ENCODE peak calls at places on chromosomes 2 and 18, in six cellular contexts. One of them, this sample, is unnamed.

GRCh38 chr2:201777869-201778268 is 2.9 kb downstream of the ALS2 start:
- DNase-seq in right lobe of liver: no peak
- DNase-seq in ovary: no peak
- DNase-seq in cardiac muscle cell: no peak
- DNase-seq in pancreas: no peak
- DNase-seq in colonic mucosa: no peak
- DNase-seq in this sample: no peak

GRCh38 chr2:240400319-240401161 is 34.9 kb upstream of the GPC1 start:
- DNase-seq in right lobe of liver: peak
- DNase-seq in ovary: no peak
- DNase-seq in cardiac muscle cell: no peak
- DNase-seq in pancreas: no peak
- DNase-seq in colonic mucosa: no peak
- DNase-seq in this sample: peak

GRCh38 chr2:109711230-109712125 is 82.6 kb upstream of the RGPD5 start:
- DNase-seq in right lobe of liver: no peak
- DNase-seq in ovary: no peak
- DNase-seq in cardiac muscle cell: peak
- DNase-seq in pancreas: no peak
- DNase-seq in colonic mucosa: no peak
- DNase-seq in this sample: no peak

GRCh38 chr2:119008108-119008507 is 66.1 kb downstream of the MARCO start:
- DNase-seq in right lobe of liver: no peak
- DNase-seq in ovary: no peak
- DNase-seq in cardiac muscle cell: no peak
- DNase-seq in pancreas: no peak
- DNase-seq in colonic mucosa: no peak
- DNase-seq in this sample: no peak

GRCh38 chr2:161223139-161223732 is 63.0 kb downstream of the TANK start:
- DNase-seq in right lobe of liver: no peak
- DNase-seq in ovary: no peak
- DNase-seq in cardiac muscle cell: peak
- DNase-seq in pancreas: no peak
- DNase-seq in colonic mucosa: no peak
- DNase-seq in this sample: no peak

GRCh38 chr2:63425606-63426005 is 162.7 kb downstream of the WDPCP start:
- DNase-seq in right lobe of liver: no peak
- DNase-seq in ovary: no peak
- DNase-seq in cardiac muscle cell: no peak
- DNase-seq in pancreas: no peak
- DNase-seq in colonic mucosa: no peak
- DNase-seq in this sample: no peak

GRCh38 chr2:29309090-29310054 is 194.2 kb downstream of the CLIP4 start:
- DNase-seq in right lobe of liver: no peak
- DNase-seq in ovary: no peak
- DNase-seq in cardiac muscle cell: peak
- DNase-seq in pancreas: peak
- DNase-seq in colonic mucosa: peak
- DNase-seq in this sample: no peak

GRCh38 chr2:225207471-225207870 is 165.2 kb upstream of the DOCK10 start:
- DNase-seq in right lobe of liver: no peak
- DNase-seq in ovary: no peak
- DNase-seq in cardiac muscle cell: no peak
- DNase-seq in pancreas: no peak
- DNase-seq in colonic mucosa: no peak
- DNase-seq in this sample: no peak

GRCh38 chr2:158726906-158727592 is 68.1 kb upstream of the DAPL1 start:
- DNase-seq in right lobe of liver: no peak
- DNase-seq in ovary: no peak
- DNase-seq in cardiac muscle cell: no peak
- DNase-seq in pancreas: no peak
- DNase-seq in colonic mucosa: no peak
- DNase-seq in this sample: no peak

GRCh38 chr2:106053116-106053515 is 141.0 kb downstream of the UXS1 start:
- DNase-seq in right lobe of liver: no peak
- DNase-seq in ovary: no peak
- DNase-seq in cardiac muscle cell: no peak
- DNase-seq in pancreas: no peak
- DNase-seq in colonic mucosa: no peak
- DNase-seq in this sample: no peak

GRCh38 chr2:131035826-131036231 is 57.4 kb downstream of the FAM168B start:
- DNase-seq in right lobe of liver: no peak
- DNase-seq in ovary: no peak
- DNase-seq in cardiac muscle cell: peak
- DNase-seq in pancreas: no peak
- DNase-seq in colonic mucosa: no peak
- DNase-seq in this sample: no peak

DNA sequence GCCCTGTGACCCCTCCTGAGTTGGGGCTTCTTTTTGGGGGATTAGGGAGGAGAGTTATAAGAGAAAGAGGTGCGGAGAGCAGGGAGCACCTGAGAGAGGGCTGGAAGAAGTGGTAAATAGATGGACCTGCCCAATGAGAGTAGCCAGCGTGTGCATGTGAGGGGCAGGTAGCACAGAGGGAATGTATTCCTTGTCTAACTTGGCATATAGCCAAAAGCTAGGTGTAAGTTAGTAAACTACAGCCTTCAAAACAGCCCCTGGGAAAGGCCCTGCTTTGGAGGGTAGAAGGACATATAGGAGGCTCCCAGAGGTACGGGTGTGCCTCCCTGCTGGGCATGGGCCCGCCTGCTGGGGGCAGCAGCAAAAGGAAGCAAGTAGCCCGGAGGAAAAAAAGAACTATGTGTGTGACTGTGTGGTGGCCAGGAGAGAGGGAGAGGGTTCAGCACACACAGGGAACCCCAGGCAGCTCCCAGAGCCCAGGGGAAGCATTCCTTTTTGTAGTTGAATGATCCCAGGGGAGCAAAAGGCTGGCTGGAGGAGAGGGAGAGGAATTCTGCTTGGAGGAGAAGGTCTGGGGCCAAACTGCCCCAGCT is 48.0 kb downstream of the TCF7L1 start:
- DNase-seq in right lobe of liver: no peak
- DNase-seq in ovary: no peak
- DNase-seq in cardiac muscle cell: peak
- DNase-seq in pancreas: no peak
- DNase-seq in colonic mucosa: no peak
- DNase-seq in this sample: no peak
- TF ChIP-seq CTCF in right lobe of liver: no peak
- TF ChIP-seq CTCF in ovary: no peak
- TF ChIP-seq CTCF in cardiac muscle cell: peak
- TF ChIP-seq CTCF in pancreas: no peak
- TF ChIP-seq CTCF in colonic mucosa: no peak
- TF ChIP-seq CTCF in this sample: no peak

GRCh38 chr2:229133155-229133772 is 137.8 kb downstream of the PID1 start:
- DNase-seq in right lobe of liver: no peak
- DNase-seq in ovary: no peak
- DNase-seq in cardiac muscle cell: peak
- DNase-seq in pancreas: peak
- DNase-seq in colonic mucosa: peak
- DNase-seq in this sample: no peak
- TF ChIP-seq CTCF in right lobe of liver: peak
- TF ChIP-seq CTCF in ovary: peak
- TF ChIP-seq CTCF in cardiac muscle cell: peak
- TF ChIP-seq CTCF in pancreas: peak
- TF ChIP-seq CTCF in colonic mucosa: peak
- TF ChIP-seq CTCF in this sample: no peak

GRCh38 chr2:26785431-26786206 is at the start of gene CENPA:
- DNase-seq in right lobe of liver: peak
- DNase-seq in ovary: peak
- DNase-seq in cardiac muscle cell: peak
- DNase-seq in pancreas: peak
- DNase-seq in colonic mucosa: peak
- DNase-seq in this sample: peak
- TF ChIP-seq CTCF in right lobe of liver: peak
- TF ChIP-seq CTCF in ovary: no peak
- TF ChIP-seq CTCF in cardiac muscle cell: peak
- TF ChIP-seq CTCF in pancreas: peak
- TF ChIP-seq CTCF in colonic mucosa: no peak
- TF ChIP-seq CTCF in this sample: no peak

GRCh38 chr18:69638056-69638455 is 237.4 kb downstream of the DOK6 start:
- DNase-seq in right lobe of liver: no peak
- DNase-seq in ovary: no peak
- DNase-seq in cardiac muscle cell: no peak
- DNase-seq in pancreas: no peak
- DNase-seq in colonic mucosa: no peak
- DNase-seq in this sample: no peak

GRCh38 chr18:69631281-69631680 is 230.6 kb downstream of the DOK6 start:
- DNase-seq in right lobe of liver: no peak
- DNase-seq in ovary: no peak
- DNase-seq in cardiac muscle cell: no peak
- DNase-seq in pancreas: no peak
- DNase-seq in colonic mucosa: no peak
- DNase-seq in this sample: no peak

GRCh38 chr18:69635482-69635881 is 234.8 kb downstream of the DOK6 start:
- DNase-seq in right lobe of liver: no peak
- DNase-seq in ovary: no peak
- DNase-seq in cardiac muscle cell: no peak
- DNase-seq in pancreas: no peak
- DNase-seq in colonic mucosa: no peak
- DNase-seq in this sample: no peak

GRCh38 chr18:69636529-69637301 is 236.0 kb downstream of the DOK6 start:
- DNase-seq in right lobe of liver: no peak
- DNase-seq in ovary: no peak
- DNase-seq in cardiac muscle cell: no peak
- DNase-seq in pancreas: no peak
- DNase-seq in colonic mucosa: no peak
- DNase-seq in this sample: no peak
- TF ChIP-seq CTCF in right lobe of liver: no peak
- TF ChIP-seq CTCF in ovary: no peak
- TF ChIP-seq CTCF in cardiac muscle cell: peak
- TF ChIP-seq CTCF in pancreas: peak
- TF ChIP-seq CTCF in colonic mucosa: no peak
- TF ChIP-seq CTCF in this sample: no peak

DNA sequence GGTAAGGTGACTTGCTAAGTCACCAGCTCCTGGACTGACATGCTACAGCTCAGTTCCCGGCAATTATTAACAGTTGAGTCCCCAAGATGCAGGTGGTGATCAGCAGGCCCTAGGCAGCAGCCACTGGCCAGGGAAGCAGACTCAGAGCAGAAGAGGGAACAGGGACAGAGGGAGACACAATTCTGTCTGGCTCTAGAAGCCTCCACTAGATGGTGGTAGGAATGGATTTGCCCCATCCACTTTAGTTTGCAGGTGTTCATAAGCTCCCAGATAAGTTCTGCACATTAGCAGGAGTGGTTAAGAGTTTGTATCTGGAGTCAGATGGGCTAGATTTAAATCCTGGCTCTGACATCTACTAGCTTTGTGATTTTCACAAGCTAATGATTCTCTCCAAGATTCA is 25.5 kb upstream of the SLC1A4 start:
- DNase-seq in right lobe of liver: no peak
- DNase-seq in ovary: no peak
- DNase-seq in cardiac muscle cell: no peak
- DNase-seq in pancreas: no peak
- DNase-seq in colonic mucosa: no peak
- DNase-seq in this sample: no peak
- TF ChIP-seq CTCF in right lobe of liver: peak
- TF ChIP-seq CTCF in ovary: no peak
- TF ChIP-seq CTCF in cardiac muscle cell: no peak
- TF ChIP-seq CTCF in pancreas: no peak
- TF ChIP-seq CTCF in colonic mucosa: no peak
- TF ChIP-seq CTCF in this sample: no peak

DNA sequence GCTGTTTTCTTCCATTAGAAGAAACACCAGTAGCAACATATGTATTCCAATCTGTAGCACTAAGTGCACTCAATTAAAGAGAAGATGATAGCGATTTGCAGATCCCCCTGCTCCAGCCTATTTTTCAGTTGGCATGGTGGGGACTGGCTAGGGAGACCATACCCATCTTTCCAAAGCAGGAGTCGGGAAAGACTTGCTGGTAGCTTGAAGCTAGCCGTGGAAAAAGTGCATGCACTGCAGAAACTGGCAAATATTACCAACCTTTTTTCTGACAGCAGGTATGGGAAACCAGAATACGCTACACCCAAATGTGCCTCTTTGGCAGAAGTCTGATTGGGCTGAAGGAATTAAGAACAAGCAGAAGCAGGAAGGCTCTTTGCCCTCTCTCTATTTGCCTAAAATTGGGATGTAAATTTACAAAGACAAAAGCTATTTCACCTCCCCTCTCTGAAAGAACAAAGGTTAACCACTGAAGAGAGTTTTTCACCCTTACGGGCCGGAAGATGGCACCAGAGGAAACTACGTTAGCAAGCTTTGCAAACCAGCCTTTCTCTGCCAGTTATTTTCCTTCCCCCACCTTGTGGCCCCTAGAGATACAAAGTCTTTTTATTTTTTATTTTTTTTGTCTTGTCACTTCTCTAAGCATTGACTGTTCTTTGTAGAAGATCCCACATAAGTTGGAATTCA is 273.1 kb downstream of the DLGAP1 start:
- DNase-seq in right lobe of liver: no peak
- DNase-seq in ovary: no peak
- DNase-seq in cardiac muscle cell: peak
- DNase-seq in pancreas: no peak
- DNase-seq in colonic mucosa: no peak
- DNase-seq in this sample: no peak
- TF ChIP-seq CTCF in right lobe of liver: peak
- TF ChIP-seq CTCF in ovary: no peak
- TF ChIP-seq CTCF in cardiac muscle cell: no peak
- TF ChIP-seq CTCF in pancreas: no peak
- TF ChIP-seq CTCF in colonic mucosa: no peak
- TF ChIP-seq CTCF in this sample: no peak

GRCh38 chr18:51197661-51198424 is at the start of gene MEX3C:
- DNase-seq in right lobe of liver: peak
- DNase-seq in ovary: peak
- DNase-seq in cardiac muscle cell: peak
- DNase-seq in pancreas: peak
- DNase-seq in colonic mucosa: peak
- DNase-seq in this sample: peak
- TF ChIP-seq CTCF in right lobe of liver: peak
- TF ChIP-seq CTCF in ovary: peak
- TF ChIP-seq CTCF in cardiac muscle cell: peak
- TF ChIP-seq CTCF in pancreas: no peak
- TF ChIP-seq CTCF in colonic mucosa: no peak
- TF ChIP-seq CTCF in this sample: no peak

GRCh38 chr2:196639180-196640030 is at the start of gene CCDC150:
- DNase-seq in right lobe of liver: peak
- DNase-seq in ovary: peak
- DNase-seq in cardiac muscle cell: peak
- DNase-seq in pancreas: peak
- DNase-seq in colonic mucosa: peak
- DNase-seq in this sample: peak
- TF ChIP-seq CTCF in right lobe of liver: peak
- TF ChIP-seq CTCF in ovary: no peak
- TF ChIP-seq CTCF in cardiac muscle cell: peak
- TF ChIP-seq CTCF in pancreas: no peak
- TF ChIP-seq CTCF in colonic mucosa: no peak
- TF ChIP-seq CTCF in this sample: no peak

GRCh38 chr2:121993682-121994081 is 238.2 kb downstream of the TSN start:
- DNase-seq in right lobe of liver: no peak
- DNase-seq in ovary: no peak
- DNase-seq in cardiac muscle cell: no peak
- DNase-seq in pancreas: no peak
- DNase-seq in colonic mucosa: no peak
- DNase-seq in this sample: no peak
- TF ChIP-seq CTCF in right lobe of liver: no peak
- TF ChIP-seq CTCF in ovary: no peak
- TF ChIP-seq CTCF in cardiac muscle cell: no peak
- TF ChIP-seq CTCF in pancreas: no peak
- TF ChIP-seq CTCF in colonic mucosa: no peak
- TF ChIP-seq CTCF in this sample: no peak

DNA sequence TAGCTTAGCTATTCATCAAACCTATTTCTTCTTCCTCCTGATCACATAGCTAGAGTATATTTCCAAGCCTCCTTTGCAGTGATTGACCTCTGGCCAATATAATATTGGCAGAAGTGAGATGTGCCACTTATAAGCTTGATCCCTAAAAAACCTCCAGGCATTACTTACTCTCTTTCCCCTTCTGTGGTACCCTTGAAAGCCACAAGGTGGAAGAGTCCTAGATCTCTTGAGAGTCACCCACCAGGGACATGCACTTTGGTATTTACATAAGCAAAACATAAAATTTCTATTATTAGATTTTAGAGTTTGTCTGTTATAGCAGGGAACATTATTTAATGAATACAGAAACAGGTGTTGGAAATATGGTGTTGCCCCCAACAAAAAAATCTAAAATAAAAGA is 112.0 kb downstream of the EXOC6B start:
- DNase-seq in right lobe of liver: no peak
- DNase-seq in ovary: no peak
- DNase-seq in cardiac muscle cell: no peak
- DNase-seq in pancreas: no peak
- DNase-seq in colonic mucosa: no peak
- DNase-seq in this sample: no peak
- TF ChIP-seq CTCF in right lobe of liver: no peak
- TF ChIP-seq CTCF in ovary: no peak
- TF ChIP-seq CTCF in cardiac muscle cell: peak
- TF ChIP-seq CTCF in pancreas: no peak
- TF ChIP-seq CTCF in colonic mucosa: no peak
- TF ChIP-seq CTCF in this sample: no peak